ENCODE peak calls at places on chromosomes 5 and 9, in nine cellular contexts. V, J, G, M, K, I, U, W and T are unnamed samples.

GRCh38 chr5:100827481-100827889 is 75.6 kb downstream of the ST8SIA4 start:
- DNase-seq in V (peak; percentile 94), J (no peak), G (no peak), M (no peak), K (no peak), I (no peak), U (peak; percentile 49), W (no peak), T (no peak)

GRCh38 chr5:165999693-166000092 is 2291.8 kb upstream of the WWC1 start:
- DNase-seq in V (no peak), J (no peak), G (no peak), M (no peak), K (no peak), I (no peak), U (no peak), W (no peak), T (no peak)

GRCh38 chr5:78328585-78329173 is 31.7 kb upstream of the SCAMP1 start:
- DNase-seq in V (no peak), J (peak; percentile 8), G (no peak), M (no peak), K (no peak), I (no peak), U (peak; percentile 36), W (no peak), T (no peak)

GRCh38 chr9:33202018-33202417 is 34.9 kb upstream of the B4GALT1 start:
- DNase-seq in V (no peak), J (no peak), G (no peak), M (no peak), K (no peak), I (no peak), U (no peak), W (no peak), T (no peak)

GRCh38 chr5:90347462-90347861 is 62.1 kb downstream of the CETN3 start:
- DNase-seq in V (no peak), J (no peak), G (no peak), M (no peak), K (no peak), I (no peak), U (no peak), W (no peak), T (no peak)

GRCh38 chr5:167916261-167916660 is 375.2 kb upstream of the WWC1 start:
- DNase-seq in V (no peak), J (no peak), G (no peak), M (no peak), K (peak; percentile 67), I (no peak), U (no peak), W (no peak), T (peak; percentile 91)

GRCh38 chr5:59246470-59247250 is 646.9 kb downstream of the PDE4D start:
- DNase-seq in V (peak; percentile 55), J (peak; percentile 34), G (no peak), M (no peak), K (no peak), I (no peak), U (peak; percentile 24), W (no peak), T (peak; percentile 13)

GRCh38 chr5:38692346-38692745 is 135.9 kb upstream of the LIFR start:
- DNase-seq in V (no peak), J (no peak), G (no peak), M (no peak), K (no peak), I (no peak), U (no peak), W (no peak), T (no peak)

GRCh38 chr9:128051932-128052734 is 15.0 kb downstream of the NAIF1 start:
- DNase-seq in V (peak; percentile 80), J (no peak), G (no peak), M (no peak), K (no peak), I (no peak), U (no peak), W (no peak), T (no peak)

GRCh38 chr5:1552469-1553255 is 28.9 kb upstream of the LPCAT1 start:
- DNase-seq in V (no peak), J (no peak), G (no peak), M (peak; percentile 83), K (no peak), I (peak; percentile 44), U (no peak), W (no peak), T (no peak)

GRCh38 chr9:123425836-123426365 is 69.9 kb downstream of the CRB2 start:
- DNase-seq in V (no peak), J (no peak), G (no peak), M (peak; percentile 12), K (no peak), I (no peak), U (no peak), W (no peak), T (no peak)

GRCh38 chr5:159855476-159856157 is 60.7 kb upstream of the ADRA1B start:
- DNase-seq in V (no peak), J (no peak), G (no peak), M (no peak), K (no peak), I (no peak), U (no peak), W (no peak), T (no peak)

GRCh38 chr5:65760504-65761275 is 38.7 kb downstream of the NLN start:
- DNase-seq in V (peak; percentile 61), J (peak; percentile 37), G (peak; percentile 69), M (no peak), K (no peak), I (no peak), U (no peak), W (peak; percentile 69), T (peak; percentile 81)

GRCh38 chr5:71703941-71704340 is 15.1 kb upstream of the CARTPT start:
- DNase-seq in V (no peak), J (no peak), G (no peak), M (no peak), K (no peak), I (peak; percentile 40), U (no peak), W (no peak), T (no peak)
- H3K4me3 ChIP-seq in V (no peak overlapping the region), J (no peak overlapping the region), G (no peak overlapping the region), M (no peak overlapping the region), K (no peak overlapping the region), I (no peak overlapping the region), U (no peak overlapping the region), W (no peak overlapping the region), T (no peak overlapping the region)

GRCh38 chr9:82491604-82492003 is 503.0 kb downstream of the SPATA31D1 start:
- DNase-seq in V (no peak), J (no peak), G (no peak), M (no peak), K (no peak), I (no peak), U (no peak), W (no peak), T (no peak)
- H3K4me3 ChIP-seq in V (no peak overlapping the region), J (no peak overlapping the region), G (no peak overlapping the region), M (no peak overlapping the region), K (no peak overlapping the region), I (no peak overlapping the region), U (no peak overlapping the region), W (no peak overlapping the region), T (no peak overlapping the region)

GRCh38 chr5:145220491-145220890 is 614.7 kb downstream of the PRELID2 start:
- DNase-seq in V (no peak), J (no peak), G (no peak), M (no peak), K (no peak), I (no peak), U (no peak), W (no peak), T (no peak)

GRCh38 chr5:145221416-145221815 is 613.7 kb downstream of the PRELID2 start:
- DNase-seq in V (no peak), J (no peak), G (no peak), M (no peak), K (no peak), I (no peak), U (no peak), W (no peak), T (no peak)

GRCh38 chr5:145223582-145223981 is 611.6 kb downstream of the PRELID2 start:
- DNase-seq in V (no peak), J (no peak), G (no peak), M (no peak), K (no peak), I (no peak), U (no peak), W (no peak), T (no peak)

GRCh38 chr5:145225529-145225928 is 609.6 kb downstream of the PRELID2 start:
- DNase-seq in V (no peak), J (no peak), G (no peak), M (no peak), K (no peak), I (no peak), U (no peak), W (no peak), T (no peak)

GRCh38 chr5:145222622-145223021 is 612.5 kb downstream of the PRELID2 start:
- DNase-seq in V (no peak), J (no peak), G (no peak), M (no peak), K (no peak), I (no peak), U (no peak), W (no peak), T (no peak)
- H3K4me3 ChIP-seq in V (no peak overlapping the region), J (no peak overlapping the region), G (no peak overlapping the region), M (no peak overlapping the region), K (no peak overlapping the region), I (no peak overlapping the region), U (no peak overlapping the region), W (no peak overlapping the region), T (no peak overlapping the region)

DNA sequence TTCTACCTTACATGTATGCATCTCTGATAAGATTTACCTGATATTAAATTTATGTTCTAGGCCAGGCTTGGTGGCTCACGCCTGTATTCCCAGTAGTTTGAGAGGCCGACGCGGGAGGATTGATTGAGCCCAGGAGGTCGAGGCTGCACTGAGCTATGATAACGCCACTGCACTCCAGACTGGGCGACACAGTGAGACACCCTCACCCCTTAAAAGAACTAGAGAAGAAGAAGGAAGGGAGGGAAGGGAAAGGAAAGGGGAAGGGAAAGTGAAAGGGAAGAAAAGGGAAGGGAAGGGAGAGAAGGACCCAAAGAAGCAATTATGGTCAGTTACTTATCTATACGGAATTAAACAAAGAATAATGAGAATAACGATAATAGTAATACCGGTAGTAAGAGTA is 1.2 kb upstream of the RFK start:
- DNase-seq in V (no peak), J (no peak), G (no peak), M (no peak), K (no peak), I (no peak), U (no peak), W (no peak), T (no peak)
- H3K4me3 ChIP-seq in V (no peak overlapping the region), J (peak overlapping the region; percentile 64), G (peak overlapping the region; percentile 72), M (no peak overlapping the region), K (no peak overlapping the region), I (peak overlapping the region; percentile 75), U (peak overlapping the region; percentile 89), W (peak overlapping the region; percentile 17), T (no peak overlapping the region)